ENCODE peak calls at places on chromosomes 16 and 17, in seven cellular contexts. One of them, this sample, is unnamed.
A peak's percentile ranks its signal among the peaks of the same experiment; 100 is the strongest.

GRCh38 chr17:4540224-4541040 is 14.8 kb downstream of the MYBBP1A start:
- DNase-seq in D341Med: no peak
- DNase-seq in NCI-H1092: no peak
- DNase-seq in GM04504: no peak
- DNase-seq in NCI-H510A treated with DMSO at 0.1 percent for 48 hours: no peak
- DNase-seq in M059J: no peak
- DNase-seq in activated gamma-delta T cell treated with Interleukin-2 at 50 U/mL for 16 hours: no peak
- DNase-seq in this sample: no peak

GRCh38 chr16:68284847-68285246 is 20.5 kb downstream of the SLC7A6 start:
- DNase-seq in NCI-H510A treated with DMSO at 0.1 percent for 48 hours: no peak
- DNase-seq in D341Med: no peak
- DNase-seq in M059J: no peak
- DNase-seq in activated gamma-delta T cell treated with Interleukin-2 at 50 U/mL for 16 hours: no peak
- DNase-seq in GM04504: no peak
- DNase-seq in NCI-H1092: no peak
- DNase-seq in this sample: no peak

GRCh38 chr17:73822371-73822770 is 178.1 kb upstream of the SDK2 start:
- DNase-seq in NCI-H1092: no peak
- DNase-seq in D341Med: no peak
- DNase-seq in M059J: no peak
- DNase-seq in activated gamma-delta T cell treated with Interleukin-2 at 50 U/mL for 16 hours: no peak
- DNase-seq in NCI-H510A treated with DMSO at 0.1 percent for 48 hours: no peak
- DNase-seq in GM04504: no peak
- DNase-seq in this sample: no peak

GRCh38 chr16:21186326-21186691 is 25.1 kb downstream of the ZP2 start:
- DNase-seq in D341Med: no peak
- DNase-seq in M059J: peak; percentile 43
- DNase-seq in NCI-H1092: no peak
- DNase-seq in activated gamma-delta T cell treated with Interleukin-2 at 50 U/mL for 16 hours: no peak
- DNase-seq in NCI-H510A treated with DMSO at 0.1 percent for 48 hours: no peak
- DNase-seq in GM04504: no peak
- DNase-seq in this sample: no peak

GRCh38 chr17:49223517-49224197 is 6.9 kb downstream of the PHOSPHO1 start:
- DNase-seq in activated gamma-delta T cell treated with Interleukin-2 at 50 U/mL for 16 hours: peak; percentile 64
- DNase-seq in NCI-H510A treated with DMSO at 0.1 percent for 48 hours: peak; percentile 68
- DNase-seq in M059J: peak; percentile 27
- DNase-seq in NCI-H1092: no peak
- DNase-seq in D341Med: peak; percentile 87
- DNase-seq in GM04504: no peak
- DNase-seq in this sample: peak; percentile 60

GRCh38 chr17:82789806-82790205 is 37.9 kb downstream of the TBCD start:
- DNase-seq in M059J: no peak
- DNase-seq in NCI-H1092: no peak
- DNase-seq in NCI-H510A treated with DMSO at 0.1 percent for 48 hours: no peak
- DNase-seq in D341Med: no peak
- DNase-seq in activated gamma-delta T cell treated with Interleukin-2 at 50 U/mL for 16 hours: no peak
- DNase-seq in GM04504: no peak
- DNase-seq in this sample: no peak

GRCh38 chr17:73351764-73352163 is 40.0 kb upstream of the CDC42EP4 start:
- DNase-seq in NCI-H510A treated with DMSO at 0.1 percent for 48 hours: no peak
- DNase-seq in NCI-H1092: no peak
- DNase-seq in activated gamma-delta T cell treated with Interleukin-2 at 50 U/mL for 16 hours: no peak
- DNase-seq in GM04504: no peak
- DNase-seq in M059J: no peak
- DNase-seq in D341Med: no peak
- DNase-seq in this sample: no peak

GRCh38 chr17:15917439-15918027 is 27.4 kb upstream of the ADORA2B start:
- DNase-seq in activated gamma-delta T cell treated with Interleukin-2 at 50 U/mL for 16 hours: no peak
- DNase-seq in NCI-H1092: no peak
- DNase-seq in GM04504: no peak
- DNase-seq in M059J: no peak
- DNase-seq in NCI-H510A treated with DMSO at 0.1 percent for 48 hours: no peak
- DNase-seq in D341Med: no peak
- DNase-seq in this sample: no peak

GRCh38 chr17:45963258-45963657 is 35.8 kb upstream of the STH start:
- DNase-seq in NCI-H510A treated with DMSO at 0.1 percent for 48 hours: no peak
- DNase-seq in M059J: no peak
- DNase-seq in NCI-H1092: no peak
- DNase-seq in GM04504: no peak
- DNase-seq in D341Med: no peak
- DNase-seq in activated gamma-delta T cell treated with Interleukin-2 at 50 U/mL for 16 hours: no peak
- DNase-seq in this sample: no peak

GRCh38 chr16:15764112-15764511 is 92.7 kb downstream of the MYH11 start:
- DNase-seq in M059J: no peak
- DNase-seq in activated gamma-delta T cell treated with Interleukin-2 at 50 U/mL for 16 hours: no peak
- DNase-seq in NCI-H510A treated with DMSO at 0.1 percent for 48 hours: no peak
- DNase-seq in GM04504: no peak
- DNase-seq in NCI-H1092: no peak
- DNase-seq in D341Med: no peak
- DNase-seq in this sample: no peak

GRCh38 chr17:39751637-39752036 is 13.9 kb downstream of the GRB7 start:
- DNase-seq in NCI-H1092: no peak
- DNase-seq in GM04504: no peak
- DNase-seq in D341Med: peak; percentile 38
- DNase-seq in M059J: no peak
- DNase-seq in activated gamma-delta T cell treated with Interleukin-2 at 50 U/mL for 16 hours: no peak
- DNase-seq in NCI-H510A treated with DMSO at 0.1 percent for 48 hours: no peak
- DNase-seq in this sample: no peak

GRCh38 chr17:72338847-72339790 is 218.3 kb downstream of the SOX9 start:
- DNase-seq in NCI-H510A treated with DMSO at 0.1 percent for 48 hours: no peak
- DNase-seq in activated gamma-delta T cell treated with Interleukin-2 at 50 U/mL for 16 hours: no peak
- DNase-seq in M059J: peak; percentile 98
- DNase-seq in GM04504: peak; percentile 84
- DNase-seq in NCI-H1092: no peak
- DNase-seq in D341Med: no peak
- DNase-seq in this sample: peak; percentile 97

GRCh38 chr16:88672776-88673175 is 9.9 kb upstream of the MVD start:
- DNase-seq in GM04504: no peak
- DNase-seq in NCI-H510A treated with DMSO at 0.1 percent for 48 hours: peak; percentile 7
- DNase-seq in NCI-H1092: no peak
- DNase-seq in activated gamma-delta T cell treated with Interleukin-2 at 50 U/mL for 16 hours: no peak
- DNase-seq in M059J: no peak
- DNase-seq in D341Med: peak; percentile 74
- DNase-seq in this sample: no peak

GRCh38 chr16:346587-346986 is 5.9 kb downstream of the AXIN1 start:
- DNase-seq in NCI-H1092: no peak
- DNase-seq in activated gamma-delta T cell treated with Interleukin-2 at 50 U/mL for 16 hours: no peak
- DNase-seq in D341Med: no peak
- DNase-seq in M059J: peak; percentile 46
- DNase-seq in GM04504: no peak
- DNase-seq in NCI-H510A treated with DMSO at 0.1 percent for 48 hours: no peak
- DNase-seq in this sample: no peak